ENCODE peak calls at places on chromosomes 3 and 15, in seven cellular contexts. One of them, this sample, is unnamed.

GRCh38 chr3:62586356-62586755 is 213.0 kb upstream of the FEZF2 start:
- DNase-seq in HepG2: no peak
- DNase-seq in SK-N-SH: no peak
- DNase-seq in H1: no peak
- DNase-seq in A549: no peak
- DNase-seq in IMR-90: peak; percentile 46
- DNase-seq in GM12878: no peak
- DNase-seq in this sample: no peak

GRCh38 chr3:12991861-12992281 is 81.4 kb downstream of the IQSEC1 start:
- DNase-seq in HepG2: peak; percentile 49
- DNase-seq in IMR-90: no peak
- DNase-seq in A549: no peak
- DNase-seq in SK-N-SH: no peak
- DNase-seq in GM12878: no peak
- DNase-seq in H1: no peak
- DNase-seq in this sample: no peak

GRCh38 chr3:128617270-128617556 is 33.4 kb downstream of the RPN1 start:
- DNase-seq in SK-N-SH: no peak
- DNase-seq in IMR-90: no peak
- DNase-seq in GM12878: no peak
- DNase-seq in A549: no peak
- DNase-seq in HepG2: no peak
- DNase-seq in H1: no peak
- DNase-seq in this sample: no peak

GRCh38 chr3:9501226-9501625 is 52.4 kb downstream of the LHFPL4 start:
- DNase-seq in GM12878: no peak
- DNase-seq in H1: no peak
- DNase-seq in IMR-90: no peak
- DNase-seq in SK-N-SH: no peak
- DNase-seq in HepG2: no peak
- DNase-seq in A549: no peak
- DNase-seq in this sample: no peak

GRCh38 chr3:88057650-88058321 is 1.0 kb downstream of the CGGBP1 start:
- DNase-seq in HepG2: no peak
- DNase-seq in SK-N-SH: no peak
- DNase-seq in H1: no peak
- DNase-seq in A549: no peak
- DNase-seq in IMR-90: peak; percentile 20
- DNase-seq in GM12878: no peak
- DNase-seq in this sample: no peak

GRCh38 chr3:25566358-25566920 is 98.3 kb downstream of the TOP2B start:
- DNase-seq in SK-N-SH: no peak
- DNase-seq in H1: no peak
- DNase-seq in IMR-90: no peak
- DNase-seq in HepG2: no peak
- DNase-seq in GM12878: no peak
- DNase-seq in A549: no peak
- DNase-seq in this sample: peak; percentile 30

GRCh38 chr15:35690698-35691116 is 144.7 kb upstream of the DPH6 start:
- DNase-seq in IMR-90: peak; percentile 82
- DNase-seq in H1: no peak
- DNase-seq in GM12878: no peak
- DNase-seq in A549: no peak
- DNase-seq in HepG2: no peak
- DNase-seq in SK-N-SH: no peak
- DNase-seq in this sample: peak; percentile 30

GRCh38 chr3:15443826-15444524 is 16.6 kb downstream of the EAF1 start:
- DNase-seq in GM12878: no peak
- DNase-seq in H1: no peak
- DNase-seq in IMR-90: peak; percentile 25
- DNase-seq in SK-N-SH: no peak
- DNase-seq in HepG2: no peak
- DNase-seq in A549: no peak
- DNase-seq in this sample: no peak

GRCh38 chr15:90232196-90232595 is 1.5 kb downstream of the CIB1 start:
- DNase-seq in H1: no peak
- DNase-seq in GM12878: no peak
- DNase-seq in A549: no peak
- DNase-seq in IMR-90: no peak
- DNase-seq in SK-N-SH: no peak
- DNase-seq in HepG2: no peak
- DNase-seq in this sample: no peak

GRCh38 chr15:90234519-90234988 is 545 bp downstream of the GDPGP1 start:
- DNase-seq in HepG2: peak; percentile 24
- DNase-seq in A549: no peak
- DNase-seq in GM12878: no peak
- DNase-seq in SK-N-SH: no peak
- DNase-seq in IMR-90: peak; percentile 12
- DNase-seq in H1: no peak
- DNase-seq in this sample: no peak

GRCh38 chr15:90231028-90232017 is 2.4 kb downstream of the CIB1 start:
- DNase-seq in IMR-90: no peak
- DNase-seq in HepG2: no peak
- DNase-seq in A549: no peak
- DNase-seq in H1: no peak
- DNase-seq in SK-N-SH: no peak
- DNase-seq in GM12878: peak; percentile 32
- DNase-seq in this sample: no peak

GRCh38 chr15:90233701-90234518 is at the start of the genes CIB1 and GDPGP1:
- DNase-seq in H1: peak; percentile 76
- DNase-seq in IMR-90: peak; percentile 95
- DNase-seq in GM12878: peak; percentile 71
- DNase-seq in A549: peak; percentile 97
- DNase-seq in HepG2: peak; percentile 88
- DNase-seq in SK-N-SH: peak; percentile 100
- DNase-seq in this sample: peak; percentile 98

DNA sequence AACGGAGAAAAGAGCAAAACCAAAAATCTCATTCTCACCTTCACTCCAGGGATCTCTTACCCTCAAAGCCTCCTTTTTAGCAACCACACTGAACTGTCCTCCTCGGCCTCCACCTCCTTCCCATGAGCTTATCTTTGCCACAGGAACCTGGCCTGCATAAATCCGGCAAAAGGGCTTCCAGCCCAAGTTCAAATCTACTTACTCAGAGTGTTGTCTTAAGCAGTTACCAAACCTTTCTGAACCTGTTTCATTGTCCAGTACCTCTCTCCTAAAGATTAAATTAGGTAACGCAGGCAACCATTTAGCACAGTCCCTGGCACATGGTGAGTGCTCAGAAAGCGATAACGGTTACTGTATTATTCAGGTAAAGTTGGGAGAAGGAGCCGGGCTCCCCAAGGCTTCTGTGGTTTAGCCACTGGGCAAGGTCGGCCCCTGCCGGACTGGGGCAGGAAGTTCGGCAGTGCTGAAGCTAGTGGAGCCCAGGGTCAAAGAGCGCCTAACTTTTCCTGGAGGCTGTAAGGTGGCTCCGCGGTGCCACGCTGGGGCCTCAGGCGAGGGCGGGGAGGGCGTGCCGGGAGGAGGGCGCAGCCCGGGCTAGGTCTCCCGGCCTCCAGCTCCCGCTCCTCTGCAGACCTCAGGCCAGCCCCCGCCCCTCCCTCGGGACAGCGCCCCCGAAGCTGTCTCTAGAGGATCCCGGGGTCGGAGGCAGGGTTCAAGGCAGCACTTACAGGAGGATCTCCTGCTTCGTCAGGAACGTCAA is 620 bp downstream of the CIB1 start:
- DNase-seq in GM12878: no peak
- DNase-seq in HepG2: peak; percentile 84
- DNase-seq in SK-N-SH: peak; percentile 73
- DNase-seq in IMR-90: peak; percentile 26
- DNase-seq in A549: peak; percentile 88
- DNase-seq in H1: no peak
- DNase-seq in this sample: peak; percentile 63
- TF ChIP-seq RFX5 in GM12878: no peak
- TF ChIP-seq RFX5 in HepG2: no peak
- TF ChIP-seq RFX5 in SK-N-SH: no peak
- TF ChIP-seq RFX5 in IMR-90: no peak
- TF ChIP-seq RFX5 in A549: no peak
- TF ChIP-seq RFX5 in H1: no peak
- TF ChIP-seq RFX5 in this sample: no peak

GRCh38 chr3:46356909-46357308 is 3.0 kb downstream of the CCR2 start:
- DNase-seq in A549: no peak
- DNase-seq in GM12878: no peak
- DNase-seq in H1: no peak
- DNase-seq in IMR-90: no peak
- DNase-seq in HepG2: no peak
- DNase-seq in SK-N-SH: no peak
- DNase-seq in this sample: no peak

GRCh38 chr3:46361408-46362283 is 7.7 kb downstream of the CCR2 start:
- DNase-seq in GM12878: no peak
- DNase-seq in A549: no peak
- DNase-seq in IMR-90: no peak
- DNase-seq in SK-N-SH: no peak
- DNase-seq in H1: no peak
- DNase-seq in HepG2: no peak
- DNase-seq in this sample: no peak

GRCh38 chr3:46358466-46358865 is 4.6 kb downstream of the CCR2 start:
- DNase-seq in IMR-90: no peak
- DNase-seq in SK-N-SH: no peak
- DNase-seq in GM12878: no peak
- DNase-seq in HepG2: no peak
- DNase-seq in H1: no peak
- DNase-seq in A549: no peak
- DNase-seq in this sample: no peak

GRCh38 chr3:46360904-46361303 is 7.0 kb downstream of the CCR2 start:
- DNase-seq in IMR-90: no peak
- DNase-seq in HepG2: no peak
- DNase-seq in GM12878: no peak
- DNase-seq in H1: no peak
- DNase-seq in A549: no peak
- DNase-seq in SK-N-SH: no peak
- DNase-seq in this sample: no peak

DNA sequence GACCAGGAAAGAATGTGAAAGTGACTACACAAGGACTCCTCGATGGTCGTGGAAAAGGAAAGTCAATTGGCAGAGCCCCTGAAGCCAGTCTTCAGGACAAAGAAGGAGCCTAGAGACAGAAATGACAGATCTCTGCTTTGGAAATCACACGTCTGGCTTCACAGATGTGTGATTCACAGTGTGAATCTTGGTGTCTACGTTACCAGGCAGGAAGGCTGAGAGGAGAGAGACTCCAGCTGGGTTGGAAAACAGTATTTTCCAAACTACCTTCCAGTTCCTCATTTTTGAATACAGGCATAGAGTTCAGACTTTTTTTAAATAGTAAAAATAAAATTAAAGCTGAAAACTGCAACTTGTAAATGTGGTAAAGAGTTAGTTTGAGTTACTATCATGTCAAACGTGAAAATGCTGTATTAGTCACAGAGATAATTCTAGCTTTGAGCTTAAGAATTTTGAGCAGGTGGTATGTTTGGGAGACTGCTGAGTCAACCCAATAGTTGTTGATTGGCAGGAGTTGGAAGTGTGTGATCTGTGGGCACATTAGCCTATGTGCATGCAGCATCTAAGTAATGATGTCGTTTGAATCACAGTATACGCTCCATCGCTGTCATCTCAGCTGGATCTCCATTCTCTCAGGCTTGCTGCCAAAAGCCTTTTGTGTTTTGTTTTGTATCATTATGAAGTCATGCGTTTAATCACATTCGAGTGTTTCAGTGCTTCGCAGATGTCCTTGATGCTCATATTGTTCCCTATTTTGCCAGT is 6.0 kb downstream of the CCR2 start:
- DNase-seq in IMR-90: peak; percentile 21
- DNase-seq in A549: no peak
- DNase-seq in H1: no peak
- DNase-seq in GM12878: peak; percentile 68
- DNase-seq in HepG2: no peak
- DNase-seq in SK-N-SH: no peak
- DNase-seq in this sample: no peak
- TF ChIP-seq RFX5 in IMR-90: no peak
- TF ChIP-seq RFX5 in A549: no peak
- TF ChIP-seq RFX5 in H1: no peak
- TF ChIP-seq RFX5 in GM12878: no peak
- TF ChIP-seq RFX5 in HepG2: no peak
- TF ChIP-seq RFX5 in SK-N-SH: no peak
- TF ChIP-seq RFX5 in this sample: no peak

DNA sequence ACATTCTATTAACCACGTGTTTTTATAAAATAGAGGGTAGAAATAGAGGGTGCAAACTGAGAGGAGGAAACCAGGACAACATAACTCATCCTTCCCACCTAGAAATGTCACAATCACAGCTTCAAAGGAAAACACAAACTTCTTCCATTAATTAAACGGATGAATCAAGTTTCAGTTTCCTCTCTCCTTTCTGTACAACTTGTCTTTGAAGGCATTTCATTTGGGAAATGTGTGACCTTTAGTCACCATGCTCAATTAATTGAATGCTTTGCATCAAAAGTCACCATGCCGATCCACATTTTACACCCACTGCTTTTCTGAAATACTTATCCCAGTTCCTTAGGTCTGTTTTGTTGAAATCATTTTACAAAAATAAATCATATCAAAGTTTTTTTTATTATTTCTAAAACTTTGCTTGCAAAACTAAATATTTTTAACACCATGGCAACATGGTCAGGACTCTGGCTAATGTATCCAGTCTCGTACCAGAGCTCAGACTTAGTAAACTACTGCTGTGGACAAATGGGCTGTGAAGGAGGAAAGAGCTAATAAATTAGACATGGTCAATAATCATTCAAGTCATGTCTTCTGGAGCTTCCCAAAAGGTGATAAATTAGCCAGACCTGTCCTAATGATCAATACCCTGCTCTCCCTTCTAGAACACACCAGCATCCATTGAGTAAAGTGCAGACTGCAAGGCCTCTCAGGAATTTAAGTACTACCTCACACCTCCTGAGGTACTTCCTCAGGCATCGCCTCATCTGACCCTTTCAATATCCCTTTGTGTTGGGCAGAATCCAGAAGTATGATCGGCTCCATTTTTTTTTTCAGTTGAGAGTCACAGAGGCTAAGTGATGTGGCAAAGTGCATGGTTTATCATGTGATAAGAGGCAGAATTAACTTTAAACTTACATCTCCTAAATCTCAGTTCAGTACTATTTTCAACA is 161.3 kb downstream of the GREM1 start:
- DNase-seq in SK-N-SH: no peak
- DNase-seq in GM12878: no peak
- DNase-seq in H1: no peak
- DNase-seq in IMR-90: no peak
- DNase-seq in A549: no peak
- DNase-seq in HepG2: no peak
- DNase-seq in this sample: no peak
- TF ChIP-seq RFX5 in SK-N-SH: no peak
- TF ChIP-seq RFX5 in GM12878: no peak
- TF ChIP-seq RFX5 in H1: no peak
- TF ChIP-seq RFX5 in IMR-90: no peak
- TF ChIP-seq RFX5 in A549: no peak
- TF ChIP-seq RFX5 in HepG2: no peak
- TF ChIP-seq RFX5 in this sample: no peak

GRCh38 chr3:176961916-176962315 is 235.4 kb downstream of the TBL1XR1 start:
- DNase-seq in SK-N-SH: no peak
- DNase-seq in HepG2: no peak
- DNase-seq in GM12878: no peak
- DNase-seq in A549: no peak
- DNase-seq in H1: no peak
- DNase-seq in IMR-90: peak; percentile 60
- DNase-seq in this sample: no peak

GRCh38 chr3:176959867-176960266 is 237.4 kb downstream of the TBL1XR1 start:
- DNase-seq in A549: no peak
- DNase-seq in SK-N-SH: no peak
- DNase-seq in H1: no peak
- DNase-seq in HepG2: no peak
- DNase-seq in IMR-90: no peak
- DNase-seq in GM12878: no peak
- DNase-seq in this sample: peak; percentile 35

GRCh38 chr3:176967525-176967924 is 229.8 kb downstream of the TBL1XR1 start:
- DNase-seq in IMR-90: peak; percentile 22
- DNase-seq in GM12878: no peak
- DNase-seq in A549: no peak
- DNase-seq in H1: no peak
- DNase-seq in SK-N-SH: no peak
- DNase-seq in HepG2: no peak
- DNase-seq in this sample: no peak

DNA sequence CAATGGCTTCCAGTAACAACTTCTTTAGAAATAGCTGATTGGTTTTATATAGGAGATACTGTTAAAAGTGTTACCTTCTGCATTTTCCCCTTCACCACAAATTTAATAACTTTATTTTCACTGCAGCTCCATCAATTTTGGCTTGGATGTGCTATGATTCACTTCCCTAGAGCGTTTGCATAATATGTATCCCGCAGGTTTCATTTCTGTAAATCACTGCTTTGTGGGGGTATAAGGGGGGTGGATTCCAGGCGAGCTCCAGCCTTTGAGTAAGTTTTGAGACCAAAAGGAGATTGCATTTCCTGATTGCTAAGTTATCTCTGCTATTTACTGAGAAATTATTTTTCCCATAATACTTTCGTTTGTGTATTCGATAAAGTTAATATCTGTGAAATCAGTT is 232.6 kb downstream of the TBL1XR1 start:
- DNase-seq in A549: no peak
- DNase-seq in IMR-90: no peak
- DNase-seq in HepG2: no peak
- DNase-seq in H1: no peak
- DNase-seq in GM12878: no peak
- DNase-seq in SK-N-SH: no peak
- DNase-seq in this sample: no peak
- TF ChIP-seq RFX5 in A549: no peak
- TF ChIP-seq RFX5 in IMR-90: no peak
- TF ChIP-seq RFX5 in HepG2: no peak
- TF ChIP-seq RFX5 in H1: no peak
- TF ChIP-seq RFX5 in GM12878: no peak
- TF ChIP-seq RFX5 in SK-N-SH: no peak
- TF ChIP-seq RFX5 in this sample: no peak

This sample was measured in K562.